ENCODE peak calls at places on chromosome 13, in seven cellular contexts. U is NCI-H187; T is GM20000; P is trophoblast cell; Y is choroid plexus epithelial cell; J is stimulated activated CD4-positive, alpha-beta T cell treated with anti-CD3 and anti-CD28 coated beads, Interleukin-2, amount 100 ng/mL, for 48 hours; X is hypothalamus. I is an unnamed sample.

GRCh38 chr13:50187352-50188029 is 172.2 kb downstream of the KCNRG start:
- DNase-seq in U (no peak), T (no peak), P (peak), Y (peak), J (no peak), X (no peak), I (no peak)

GRCh38 chr13:20160346-20161274 is at the start of gene GJA3:
- DNase-seq in U (no peak), T (peak), P (no peak), Y (peak), J (peak), X (no peak), I (no peak)

GRCh38 chr13:85610024-85610423 is 189.2 kb downstream of the SLITRK6 start:
- DNase-seq in U (no peak), T (no peak), P (no peak), Y (no peak), J (no peak), X (no peak), I (no peak)

GRCh38 chr13:112722433-112723250 is 32.8 kb downstream of the ATP11A start:
- DNase-seq in U (no peak), T (no peak), P (peak), Y (peak), J (no peak), X (no peak), I (no peak)

GRCh38 chr13:84925443-84925842 is 873.8 kb downstream of the SLITRK6 start:
- DNase-seq in U (no peak), T (no peak), P (no peak), Y (peak), J (no peak), X (no peak), I (no peak)

GRCh38 chr13:71240906-71241305 is 626.1 kb downstream of the DACH1 start:
- DNase-seq in U (no peak), T (no peak), P (no peak), Y (peak), J (no peak), X (no peak), I (no peak)

GRCh38 chr13:26300140-26300539 is 46.2 kb downstream of the CDK8 start:
- DNase-seq in U (no peak), T (no peak), P (no peak), Y (peak), J (no peak), X (no peak), I (no peak)

GRCh38 chr13:50208826-50209335 is 193.6 kb downstream of the KCNRG start:
- DNase-seq in U (no peak), T (peak), P (no peak), Y (peak), J (no peak), X (no peak), I (no peak)

GRCh38 chr13:106986687-106987434 is 418.9 kb upstream of the ARGLU1 start:
- DNase-seq in U (no peak), T (no peak), P (peak), Y (peak), J (no peak), X (no peak), I (no peak)

GRCh38 chr13:41458187-41458938 is 1.0 kb downstream of the RGCC start:
- DNase-seq in U (no peak), T (peak), P (peak), Y (no peak), J (no peak), X (peak), I (no peak)

GRCh38 chr13:99986751-99987150 is 5.2 kb downstream of the ZIC2 start:
- DNase-seq in U (peak), T (no peak), P (no peak), Y (peak), J (no peak), X (no peak), I (no peak)

GRCh38 chr13:42164557-42165125 is 107.3 kb upstream of the AKAP11 start:
- DNase-seq in U (no peak), T (no peak), P (no peak), Y (no peak), J (no peak), X (no peak), I (no peak)

I was measured in putamen.